ENCODE peak calls at places on chromosomes 4 and X, in nine cellular contexts. D is H1; W is psoas muscle; P is left ventricle myocardium inferior; Z is tibial artery; C is HCT116; U is lower lobe of right lung; X is astrocyte; H is CD4-positive, alpha-beta T cell. K is an unnamed sample.

GRCh38 chr4:15455290-15455689 is 14.4 kb upstream of the CC2D2A start:
- DNase-seq in P (peak; percentile 40), C (no peak), W (peak; percentile 54), H (no peak), X (no peak), D (no peak), U (no peak), Z (peak; percentile 90), K (no peak)

GRCh38 chrX:136625246-136625645 is 22.7 kb upstream of the CD40LG start:
- DNase-seq in U (no peak), H (no peak), D (no peak), C (no peak), W (no peak), Z (no peak), X (no peak), P (no peak), K (no peak)

GRCh38 chrX:8504451-8504850 is 39.8 kb downstream of the VCX3B start:
- DNase-seq in U (no peak), H (no peak), W (no peak), P (no peak), C (no peak), D (no peak), X (peak; percentile 93), Z (no peak), K (no peak)

GRCh38 chrX:95760356-95760755 is 924.3 kb upstream of the DIAPH2 start:
- DNase-seq in X (no peak), H (no peak), U (no peak), C (no peak), Z (no peak), D (no peak), P (no peak), W (no peak), K (no peak)

GRCh38 chr4:110475881-110476818 is at the start of gene ENPEP:
- DNase-seq in X (no peak), Z (no peak), U (no peak), P (peak; percentile 46), W (peak; percentile 29), D (no peak), C (no peak), H (no peak), K (peak; percentile 61)

GRCh38 chr4:18318682-18319410 is 297.3 kb upstream of the LCORL start:
- DNase-seq in X (no peak), H (no peak), C (no peak), Z (no peak), P (peak; percentile 16), U (peak; percentile 42), W (peak; percentile 18), D (no peak), K (peak; percentile 32)

GRCh38 chr4:168664242-168664897 is 167.5 kb downstream of the PALLD start:
- DNase-seq in Z (no peak), H (no peak), W (no peak), P (no peak), D (no peak), X (peak; percentile 49), C (no peak), U (no peak), K (no peak)

GRCh38 chr4:110085131-110085530 is 113.3 kb downstream of the ELOVL6 start:
- DNase-seq in W (no peak), Z (no peak), H (no peak), U (no peak), D (no peak), C (no peak), P (no peak), X (no peak), K (no peak)

GRCh38 chrX:63250253-63250868 is 100.8 kb downstream of the SPIN4 start:
- DNase-seq in H (peak; percentile 2), X (peak; percentile 64), U (no peak), W (no peak), P (no peak), C (peak; percentile 69), Z (peak; percentile 20), D (no peak), K (no peak)

GRCh38 chr4:105828074-105828473 is 67.2 kb upstream of the NPNT start:
- DNase-seq in U (no peak), X (no peak), W (no peak), C (no peak), D (no peak), H (no peak), P (no peak), Z (no peak), K (no peak)

GRCh38 chr4:139575072-139575471 is 19.1 kb upstream of the SETD7 start:
- DNase-seq in X (no peak), W (no peak), C (no peak), D (no peak), P (no peak), U (no peak), Z (no peak), H (no peak), K (no peak)

GRCh38 chr4:70654605-70655011 is 11.7 kb downstream of the JCHAIN start:
- DNase-seq in C (no peak), X (no peak), U (no peak), Z (no peak), H (no peak), D (no peak), W (no peak), P (no peak), K (no peak)

GRCh38 chr4:127623755-127624087 is 9.0 kb upstream of the INTU start:
- DNase-seq in X (no peak), Z (no peak), P (no peak), W (peak; percentile 31), H (no peak), U (no peak), C (no peak), D (no peak), K (no peak)

GRCh38 chrX:149497626-149498025 is 7.5 kb downstream of the IDS start:
- DNase-seq in C (no peak), Z (no peak), P (no peak), D (no peak), H (no peak), X (peak; percentile 55), U (no peak), W (no peak), K (no peak)

GRCh38 chrX:108834036-108834435 is 97.7 kb upstream of the IRS4 start:
- DNase-seq in H (no peak), Z (no peak), C (no peak), W (no peak), P (no peak), U (no peak), X (no peak), D (no peak), K (no peak)

GRCh38 chr4:15143551-15143950 is 141.3 kb downstream of the CPEB2 start:
- DNase-seq in X (no peak), C (no peak), P (no peak), H (no peak), Z (no peak), D (no peak), W (no peak), U (no peak), K (no peak)

GRCh38 chr4:154616731-154617130 is 4.3 kb upstream of the FGG start:
- DNase-seq in Z (no peak), W (no peak), D (no peak), C (no peak), U (no peak), H (no peak), P (no peak), X (no peak), K (no peak)

DNA sequence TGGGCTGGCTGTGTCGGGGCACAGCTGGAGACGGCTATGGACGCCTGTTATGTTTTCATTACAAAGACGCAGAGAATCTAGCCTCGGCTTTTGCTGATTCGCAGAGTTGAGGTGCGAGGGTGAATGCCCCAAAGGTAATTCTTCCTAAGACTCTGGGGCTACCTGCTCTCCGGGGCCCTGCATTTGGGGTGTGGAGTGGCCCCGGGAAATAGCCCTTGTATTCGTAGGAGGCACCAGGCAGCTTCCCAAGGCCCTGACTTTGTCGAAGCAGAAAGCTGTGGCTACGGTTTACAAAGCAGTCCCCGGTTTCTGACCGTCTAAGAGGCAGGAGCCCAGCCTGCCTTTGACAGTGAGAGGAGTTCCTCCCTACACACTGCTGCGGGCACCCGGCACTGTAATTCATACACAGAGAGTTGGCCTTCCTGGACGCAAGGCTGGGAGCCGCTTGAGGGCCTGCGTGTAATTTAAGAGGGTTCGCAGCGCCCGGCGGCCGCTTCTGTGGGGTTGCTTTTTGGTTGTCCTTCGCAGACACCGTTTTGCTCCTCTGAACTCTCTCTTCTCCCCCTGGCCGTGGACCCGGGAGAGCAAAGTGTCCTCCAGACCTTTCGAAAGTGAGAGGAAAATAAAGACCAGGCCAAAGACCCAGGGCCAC is 1.9 kb downstream of the SHOX start:
- DNase-seq in W (no peak), D (peak; percentile 50), P (no peak), Z (no peak), H (no peak), U (no peak), X (no peak), C (no peak), K (no peak)
- H3K9me3 ChIP-seq in W (no peaks in the 10 kb centered on the region), D (no peaks in the 10 kb centered on the region), P (no peaks in the 10 kb centered on the region), Z (no peaks in the 10 kb centered on the region), H (no peaks in the 10 kb centered on the region), U (no peaks in the 10 kb centered on the region), X (no peaks in the 10 kb centered on the region), C (no peaks in the 10 kb centered on the region), K (no peaks in the 10 kb centered on the region)

DNA sequence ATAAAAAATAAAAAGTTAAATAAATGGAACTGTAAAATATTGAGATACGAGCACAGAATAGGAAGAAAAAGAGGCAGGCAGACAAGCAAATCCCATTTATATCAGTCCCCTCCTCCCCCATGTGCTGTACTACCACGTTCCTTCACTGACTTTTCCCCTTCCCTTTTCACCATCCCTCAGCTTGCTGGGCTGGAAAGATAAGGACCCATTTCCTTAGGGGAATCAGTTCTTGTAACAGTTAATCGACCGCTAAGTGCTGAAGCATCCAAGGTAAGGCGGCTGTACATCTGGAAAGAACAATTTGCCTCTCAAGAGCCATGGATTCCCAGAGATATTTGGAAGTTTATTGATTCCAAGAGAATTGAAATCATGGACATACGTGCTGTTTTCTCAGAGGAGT is 1687.9 kb downstream of the STIM2 start:
- DNase-seq in P (no peak), U (no peak), X (no peak), C (no peak), W (no peak), H (no peak), D (no peak), Z (no peak), K (no peak)
- H3K9me3 ChIP-seq in P (peaks cover 8% of the 10 kb centered on the region), U (no peaks in the 10 kb centered on the region), X (no peaks in the 10 kb centered on the region), C (no peaks in the 10 kb centered on the region), W (no peaks in the 10 kb centered on the region), H (no peaks in the 10 kb centered on the region), D (no peaks in the 10 kb centered on the region), Z (no peaks in the 10 kb centered on the region), K (no peaks in the 10 kb centered on the region)

DNA sequence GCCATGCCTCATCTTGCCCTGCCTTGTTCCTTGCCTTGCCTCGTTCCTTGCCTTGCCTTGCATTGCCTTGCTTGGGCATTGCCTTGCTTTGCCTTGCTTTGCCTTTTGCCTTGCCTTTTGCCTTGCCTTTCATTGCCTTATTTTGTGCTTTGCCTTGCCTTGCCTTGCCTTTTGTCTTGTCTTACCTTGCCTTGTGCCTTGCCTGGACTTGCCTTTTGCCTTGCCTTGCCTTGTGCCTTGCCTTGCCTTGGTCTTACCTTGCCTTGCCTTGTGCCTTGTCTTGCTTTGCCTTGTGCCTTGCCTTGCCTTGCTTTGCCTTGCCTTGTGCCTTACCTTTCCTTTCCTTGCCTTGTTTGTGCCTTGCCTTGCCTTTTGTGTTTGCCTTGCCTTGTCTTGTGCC is 88.2 kb downstream of the TAB3 start:
- DNase-seq in Z (no peak), C (no peak), H (no peak), X (no peak), W (no peak), D (no peak), P (no peak), U (no peak), K (no peak)
- H3K9me3 ChIP-seq in Z (peaks cover 8% of the 10 kb centered on the region), C (no peaks in the 10 kb centered on the region), H (no peaks in the 10 kb centered on the region), X (peaks cover 6% of the 10 kb centered on the region), W (no peaks in the 10 kb centered on the region), D (no peaks in the 10 kb centered on the region), P (no peaks in the 10 kb centered on the region), U (no peaks in the 10 kb centered on the region), K (no peaks in the 10 kb centered on the region)

GRCh38 chr4:12036450-12036849 is 607.8 kb upstream of the HS3ST1 start:
- DNase-seq in Z (no peak), X (no peak), U (no peak), P (no peak), W (no peak), D (no peak), H (no peak), C (no peak), K (no peak)

GRCh38 chr4:12041828-12042227 is 613.1 kb upstream of the HS3ST1 start:
- DNase-seq in H (no peak), X (no peak), C (no peak), U (no peak), W (no peak), D (no peak), Z (no peak), P (no peak), K (no peak)
- H3K9me3 ChIP-seq in H (peaks cover 10% of the 10 kb centered on the region), X (no peaks in the 10 kb centered on the region), C (peaks cover 7% of the 10 kb centered on the region), U (peaks cover 3% of the 10 kb centered on the region), W (no peaks in the 10 kb centered on the region), D (peaks cover 20% of the 10 kb centered on the region), Z (peaks cover 10% of the 10 kb centered on the region), P (peaks cover 15% of the 10 kb centered on the region), K (peaks cover 16% of the 10 kb centered on the region)

K was measured in left lung.